ENCODE peak calls at places on chromosome 13, in seven cellular contexts. One of them, this sample, is unnamed.

GRCh38 chr13:64746845-64747244 is 2483.3 kb downstream of the PCDH9 start:
- DNase-seq in C1 segment of cervical spinal cord: no peak
- DNase-seq in ELF-1: no peak
- DNase-seq in 8988T: no peak
- DNase-seq in ecto neural progenitor cell: no peak
- DNase-seq in stimulated activated CD8-positive, alpha-beta memory T cell treated with anti-CD3 and anti-CD28 coated beads, Interleukin-12 subunit alpha, Interleukin-12 subunit beta, amount 100 ng/mL, for 4 hours: no peak
- DNase-seq in posterior cingulate gyrus: no peak
- DNase-seq in this sample: no peak

GRCh38 chr13:19818223-19818842 is 35.6 kb upstream of the PSPC1 start:
- DNase-seq in C1 segment of cervical spinal cord: no peak
- DNase-seq in ELF-1: peak; percentile 93
- DNase-seq in 8988T: peak; percentile 35
- DNase-seq in ecto neural progenitor cell: peak; percentile 87
- DNase-seq in stimulated activated CD8-positive, alpha-beta memory T cell treated with anti-CD3 and anti-CD28 coated beads, Interleukin-12 subunit alpha, Interleukin-12 subunit beta, amount 100 ng/mL, for 4 hours: no peak
- DNase-seq in posterior cingulate gyrus: no peak
- DNase-seq in this sample: no peak

GRCh38 chr13:68234278-68234677 is 1004.1 kb upstream of the PCDH9 start:
- DNase-seq in C1 segment of cervical spinal cord: no peak
- DNase-seq in ELF-1: no peak
- DNase-seq in 8988T: no peak
- DNase-seq in ecto neural progenitor cell: no peak
- DNase-seq in stimulated activated CD8-positive, alpha-beta memory T cell treated with anti-CD3 and anti-CD28 coated beads, Interleukin-12 subunit alpha, Interleukin-12 subunit beta, amount 100 ng/mL, for 4 hours: no peak
- DNase-seq in posterior cingulate gyrus: no peak
- DNase-seq in this sample: no peak

GRCh38 chr13:93690139-93690538 is 463.5 kb downstream of the GPC6 start:
- DNase-seq in C1 segment of cervical spinal cord: no peak
- DNase-seq in ELF-1: peak; percentile 6
- DNase-seq in 8988T: no peak
- DNase-seq in ecto neural progenitor cell: no peak
- DNase-seq in stimulated activated CD8-positive, alpha-beta memory T cell treated with anti-CD3 and anti-CD28 coated beads, Interleukin-12 subunit alpha, Interleukin-12 subunit beta, amount 100 ng/mL, for 4 hours: no peak
- DNase-seq in posterior cingulate gyrus: no peak
- DNase-seq in this sample: no peak

GRCh38 chr13:21326155-21327030 is 132.7 kb downstream of the ZDHHC20 start:
- DNase-seq in C1 segment of cervical spinal cord: no peak
- DNase-seq in ELF-1: peak; percentile 89
- DNase-seq in 8988T: no peak
- DNase-seq in ecto neural progenitor cell: peak; percentile 76
- DNase-seq in stimulated activated CD8-positive, alpha-beta memory T cell treated with anti-CD3 and anti-CD28 coated beads, Interleukin-12 subunit alpha, Interleukin-12 subunit beta, amount 100 ng/mL, for 4 hours: peak; percentile 13
- DNase-seq in posterior cingulate gyrus: peak; percentile 63
- DNase-seq in this sample: peak; percentile 40

GRCh38 chr13:39510296-39510695 is 92.7 kb downstream of the LHFPL6 start:
- DNase-seq in C1 segment of cervical spinal cord: no peak
- DNase-seq in ELF-1: peak; percentile 80
- DNase-seq in 8988T: no peak
- DNase-seq in ecto neural progenitor cell: no peak
- DNase-seq in stimulated activated CD8-positive, alpha-beta memory T cell treated with anti-CD3 and anti-CD28 coated beads, Interleukin-12 subunit alpha, Interleukin-12 subunit beta, amount 100 ng/mL, for 4 hours: no peak
- DNase-seq in posterior cingulate gyrus: no peak
- DNase-seq in this sample: no peak

GRCh38 chr13:81714513-81714912 is 1373.6 kb upstream of the SPRY2 start:
- DNase-seq in C1 segment of cervical spinal cord: no peak
- DNase-seq in ELF-1: no peak
- DNase-seq in 8988T: no peak
- DNase-seq in ecto neural progenitor cell: no peak
- DNase-seq in stimulated activated CD8-positive, alpha-beta memory T cell treated with anti-CD3 and anti-CD28 coated beads, Interleukin-12 subunit alpha, Interleukin-12 subunit beta, amount 100 ng/mL, for 4 hours: no peak
- DNase-seq in posterior cingulate gyrus: no peak
- DNase-seq in this sample: no peak

GRCh38 chr13:109058071-109058470 is 428.7 kb downstream of the MYO16 start:
- DNase-seq in C1 segment of cervical spinal cord: no peak
- DNase-seq in ELF-1: no peak
- DNase-seq in 8988T: no peak
- DNase-seq in ecto neural progenitor cell: no peak
- DNase-seq in stimulated activated CD8-positive, alpha-beta memory T cell treated with anti-CD3 and anti-CD28 coated beads, Interleukin-12 subunit alpha, Interleukin-12 subunit beta, amount 100 ng/mL, for 4 hours: no peak
- DNase-seq in posterior cingulate gyrus: no peak
- DNase-seq in this sample: peak; percentile 86

GRCh38 chr13:26037302-26037701 is 14.5 kb downstream of the SHISA2 start:
- DNase-seq in C1 segment of cervical spinal cord: no peak
- DNase-seq in ELF-1: peak; percentile 75
- DNase-seq in 8988T: no peak
- DNase-seq in ecto neural progenitor cell: peak; percentile 70
- DNase-seq in stimulated activated CD8-positive, alpha-beta memory T cell treated with anti-CD3 and anti-CD28 coated beads, Interleukin-12 subunit alpha, Interleukin-12 subunit beta, amount 100 ng/mL, for 4 hours: no peak
- DNase-seq in posterior cingulate gyrus: peak; percentile 35
- DNase-seq in this sample: no peak

GRCh38 chr13:35723820-35724219 is 247.3 kb upstream of the MAB21L1 start:
- DNase-seq in C1 segment of cervical spinal cord: no peak
- DNase-seq in ELF-1: no peak
- DNase-seq in 8988T: no peak
- DNase-seq in ecto neural progenitor cell: no peak
- DNase-seq in stimulated activated CD8-positive, alpha-beta memory T cell treated with anti-CD3 and anti-CD28 coated beads, Interleukin-12 subunit alpha, Interleukin-12 subunit beta, amount 100 ng/mL, for 4 hours: no peak
- DNase-seq in posterior cingulate gyrus: no peak
- DNase-seq in this sample: no peak

GRCh38 chr13:37617162-37617561 is 18.6 kb upstream of the POSTN start:
- DNase-seq in C1 segment of cervical spinal cord: no peak
- DNase-seq in ELF-1: peak; percentile 3
- DNase-seq in 8988T: no peak
- DNase-seq in ecto neural progenitor cell: no peak
- DNase-seq in stimulated activated CD8-positive, alpha-beta memory T cell treated with anti-CD3 and anti-CD28 coated beads, Interleukin-12 subunit alpha, Interleukin-12 subunit beta, amount 100 ng/mL, for 4 hours: no peak
- DNase-seq in posterior cingulate gyrus: no peak
- DNase-seq in this sample: peak; percentile 94

GRCh38 chr13:96650301-96650886 is 343.9 kb downstream of the OXGR1 start:
- DNase-seq in C1 segment of cervical spinal cord: no peak
- DNase-seq in ELF-1: no peak
- DNase-seq in 8988T: no peak
- DNase-seq in ecto neural progenitor cell: no peak
- DNase-seq in stimulated activated CD8-positive, alpha-beta memory T cell treated with anti-CD3 and anti-CD28 coated beads, Interleukin-12 subunit alpha, Interleukin-12 subunit beta, amount 100 ng/mL, for 4 hours: no peak
- DNase-seq in posterior cingulate gyrus: no peak
- DNase-seq in this sample: peak; percentile 41

GRCh38 chr13:100063333-100063732 is 25.6 kb upstream of the PCCA start:
- DNase-seq in C1 segment of cervical spinal cord: no peak
- DNase-seq in ELF-1: no peak
- DNase-seq in 8988T: no peak
- DNase-seq in ecto neural progenitor cell: no peak
- DNase-seq in stimulated activated CD8-positive, alpha-beta memory T cell treated with anti-CD3 and anti-CD28 coated beads, Interleukin-12 subunit alpha, Interleukin-12 subunit beta, amount 100 ng/mL, for 4 hours: no peak
- DNase-seq in posterior cingulate gyrus: no peak
- DNase-seq in this sample: no peak

GRCh38 chr13:54078271-54078670 is 1049.7 kb downstream of the OLFM4 start:
- DNase-seq in C1 segment of cervical spinal cord: no peak
- DNase-seq in ELF-1: no peak
- DNase-seq in 8988T: no peak
- DNase-seq in ecto neural progenitor cell: no peak
- DNase-seq in stimulated activated CD8-positive, alpha-beta memory T cell treated with anti-CD3 and anti-CD28 coated beads, Interleukin-12 subunit alpha, Interleukin-12 subunit beta, amount 100 ng/mL, for 4 hours: no peak
- DNase-seq in posterior cingulate gyrus: no peak
- DNase-seq in this sample: no peak

GRCh38 chr13:49527123-49527522 is 31.4 kb downstream of the PHF11 start:
- DNase-seq in C1 segment of cervical spinal cord: no peak
- DNase-seq in ELF-1: no peak
- DNase-seq in 8988T: no peak
- DNase-seq in ecto neural progenitor cell: no peak
- DNase-seq in stimulated activated CD8-positive, alpha-beta memory T cell treated with anti-CD3 and anti-CD28 coated beads, Interleukin-12 subunit alpha, Interleukin-12 subunit beta, amount 100 ng/mL, for 4 hours: no peak
- DNase-seq in posterior cingulate gyrus: peak; percentile 29
- DNase-seq in this sample: no peak

GRCh38 chr13:111184685-111185401 is 69.7 kb downstream of the ARHGEF7 start:
- DNase-seq in C1 segment of cervical spinal cord: no peak
- DNase-seq in ELF-1: no peak
- DNase-seq in 8988T: no peak
- DNase-seq in ecto neural progenitor cell: no peak
- DNase-seq in stimulated activated CD8-positive, alpha-beta memory T cell treated with anti-CD3 and anti-CD28 coated beads, Interleukin-12 subunit alpha, Interleukin-12 subunit beta, amount 100 ng/mL, for 4 hours: no peak
- DNase-seq in posterior cingulate gyrus: no peak
- DNase-seq in this sample: no peak

GRCh38 chr13:67228909-67229308 is 1.2 kb downstream of the PCDH9 start:
- DNase-seq in C1 segment of cervical spinal cord: no peak
- DNase-seq in ELF-1: no peak
- DNase-seq in 8988T: no peak
- DNase-seq in ecto neural progenitor cell: no peak
- DNase-seq in stimulated activated CD8-positive, alpha-beta memory T cell treated with anti-CD3 and anti-CD28 coated beads, Interleukin-12 subunit alpha, Interleukin-12 subunit beta, amount 100 ng/mL, for 4 hours: no peak
- DNase-seq in posterior cingulate gyrus: no peak
- DNase-seq in this sample: no peak

GRCh38 chr13:113860579-113861432 is 3.1 kb downstream of the GAS6 start:
- DNase-seq in C1 segment of cervical spinal cord: no peak
- DNase-seq in ELF-1: peak; percentile 87
- DNase-seq in 8988T: no peak
- DNase-seq in ecto neural progenitor cell: peak; percentile 60
- DNase-seq in stimulated activated CD8-positive, alpha-beta memory T cell treated with anti-CD3 and anti-CD28 coated beads, Interleukin-12 subunit alpha, Interleukin-12 subunit beta, amount 100 ng/mL, for 4 hours: no peak
- DNase-seq in posterior cingulate gyrus: no peak
- DNase-seq in this sample: no peak

GRCh38 chr13:110869231-110869804 is 45.6 kb downstream of the ANKRD10 start:
- DNase-seq in C1 segment of cervical spinal cord: no peak
- DNase-seq in ELF-1: no peak
- DNase-seq in 8988T: peak; percentile 46
- DNase-seq in ecto neural progenitor cell: no peak
- DNase-seq in stimulated activated CD8-positive, alpha-beta memory T cell treated with anti-CD3 and anti-CD28 coated beads, Interleukin-12 subunit alpha, Interleukin-12 subunit beta, amount 100 ng/mL, for 4 hours: no peak
- DNase-seq in posterior cingulate gyrus: no peak
- DNase-seq in this sample: no peak

GRCh38 chr13:99980201-99981114 is 1.1 kb upstream of the ZIC2 start:
- DNase-seq in C1 segment of cervical spinal cord: no peak
- DNase-seq in ELF-1: peak; percentile 77
- DNase-seq in 8988T: peak; percentile 84
- DNase-seq in ecto neural progenitor cell: peak; percentile 93
- DNase-seq in stimulated activated CD8-positive, alpha-beta memory T cell treated with anti-CD3 and anti-CD28 coated beads, Interleukin-12 subunit alpha, Interleukin-12 subunit beta, amount 100 ng/mL, for 4 hours: peak; percentile 42
- DNase-seq in posterior cingulate gyrus: peak; percentile 58
- DNase-seq in this sample: no peak

GRCh38 chr13:35164324-35164932 is 222.4 kb downstream of the NBEA start:
- DNase-seq in C1 segment of cervical spinal cord: no peak
- DNase-seq in ELF-1: no peak
- DNase-seq in 8988T: no peak
- DNase-seq in ecto neural progenitor cell: no peak
- DNase-seq in stimulated activated CD8-positive, alpha-beta memory T cell treated with anti-CD3 and anti-CD28 coated beads, Interleukin-12 subunit alpha, Interleukin-12 subunit beta, amount 100 ng/mL, for 4 hours: no peak
- DNase-seq in posterior cingulate gyrus: no peak
- DNase-seq in this sample: peak; percentile 7

GRCh38 chr13:52024481-52024880 is at the start of gene UTP14C:
- DNase-seq in C1 segment of cervical spinal cord: no peak
- DNase-seq in ELF-1: no peak
- DNase-seq in 8988T: no peak
- DNase-seq in ecto neural progenitor cell: no peak
- DNase-seq in stimulated activated CD8-positive, alpha-beta memory T cell treated with anti-CD3 and anti-CD28 coated beads, Interleukin-12 subunit alpha, Interleukin-12 subunit beta, amount 100 ng/mL, for 4 hours: no peak
- DNase-seq in posterior cingulate gyrus: no peak
- DNase-seq in this sample: no peak

GRCh38 chr13:47539317-47539716 is 461.8 kb downstream of the SUCLA2 start:
- DNase-seq in C1 segment of cervical spinal cord: no peak
- DNase-seq in ELF-1: no peak
- DNase-seq in 8988T: no peak
- DNase-seq in ecto neural progenitor cell: no peak
- DNase-seq in stimulated activated CD8-positive, alpha-beta memory T cell treated with anti-CD3 and anti-CD28 coated beads, Interleukin-12 subunit alpha, Interleukin-12 subunit beta, amount 100 ng/mL, for 4 hours: no peak
- DNase-seq in posterior cingulate gyrus: no peak
- DNase-seq in this sample: no peak

GRCh38 chr13:76286178-76286577 is 600.0 kb downstream of the KCTD12 start:
- DNase-seq in C1 segment of cervical spinal cord: no peak
- DNase-seq in ELF-1: no peak
- DNase-seq in 8988T: no peak
- DNase-seq in ecto neural progenitor cell: no peak
- DNase-seq in stimulated activated CD8-positive, alpha-beta memory T cell treated with anti-CD3 and anti-CD28 coated beads, Interleukin-12 subunit alpha, Interleukin-12 subunit beta, amount 100 ng/mL, for 4 hours: no peak
- DNase-seq in posterior cingulate gyrus: no peak
- DNase-seq in this sample: no peak

GRCh38 chr13:44191504-44192171 is 182.0 kb upstream of the SERP2 start:
- DNase-seq in C1 segment of cervical spinal cord: no peak
- DNase-seq in ELF-1: peak; percentile 74
- DNase-seq in 8988T: peak; percentile 19
- DNase-seq in ecto neural progenitor cell: peak; percentile 67
- DNase-seq in stimulated activated CD8-positive, alpha-beta memory T cell treated with anti-CD3 and anti-CD28 coated beads, Interleukin-12 subunit alpha, Interleukin-12 subunit beta, amount 100 ng/mL, for 4 hours: no peak
- DNase-seq in posterior cingulate gyrus: peak; percentile 50
- DNase-seq in this sample: no peak

GRCh38 chr13:23934481-23934880 is 37.2 kb upstream of the C1QTNF9B start:
- DNase-seq in C1 segment of cervical spinal cord: no peak
- DNase-seq in ELF-1: no peak
- DNase-seq in 8988T: no peak
- DNase-seq in ecto neural progenitor cell: no peak
- DNase-seq in stimulated activated CD8-positive, alpha-beta memory T cell treated with anti-CD3 and anti-CD28 coated beads, Interleukin-12 subunit alpha, Interleukin-12 subunit beta, amount 100 ng/mL, for 4 hours: no peak
- DNase-seq in posterior cingulate gyrus: no peak
- DNase-seq in this sample: no peak

This sample was measured in retinal pigment epithelial cell.